ENCODE peak calls at places on chromosome 2, in nine cellular contexts. J is T-cell; I is NCI-H748 treated with DMSO at 0.1 percent for 48 hours; M is RWPE1; W is fibroblast of gingiva; V is HTR-8/SVneo; K is activated T-cell treated with anti-CD3 and anti-CD28 coated beads for 24 hours; G is astrocyte of the cerebellum; S is stimulated activated CD4-positive, alpha-beta T cell treated with anti-CD3 and anti-CD28 coated beads, Interleukin-12 subunit alpha, Interleukin-12 subunit beta, amount 100 ng/mL, for 4 hours. H is an unnamed sample.

GRCh38 chr2:74373189-74373588 is 6.9 kb downstream of the DCTN1 start:
- DNase-seq in I (no peak), J (no peak), S (no peak), G (no peak), V (no peak), K (no peak), M (no peak), W (peak), H (no peak)

GRCh38 chr2:128768066-128768465 is 449.4 kb upstream of the HS6ST1 start:
- DNase-seq in G (no peak), W (no peak), I (no peak), K (no peak), S (no peak), M (no peak), J (no peak), V (no peak), H (no peak)

GRCh38 chr2:216911886-216912285 is 52.0 kb upstream of the TNP1 start:
- DNase-seq in I (no peak), W (peak), J (no peak), M (no peak), S (no peak), G (no peak), V (no peak), K (no peak), H (no peak)

GRCh38 chr2:42812899-42813479 is 20.6 kb upstream of the HAAO start:
- DNase-seq in G (no peak), I (no peak), K (no peak), W (no peak), V (no peak), M (no peak), S (no peak), J (no peak), H (no peak)

GRCh38 chr2:160352492-160352891 is 141.1 kb downstream of the RBMS1 start:
- DNase-seq in I (no peak), V (no peak), S (no peak), J (no peak), K (no peak), W (no peak), M (peak), G (no peak), H (no peak)

GRCh38 chr2:129891341-129892320 is 87.8 kb upstream of the RAB6C start:
- DNase-seq in K (no peak), J (no peak), W (no peak), S (no peak), V (no peak), M (no peak), I (no peak), G (no peak), H (no peak)

GRCh38 chr2:205198130-205198505 is 484.2 kb upstream of the NRP2 start:
- DNase-seq in G (no peak), S (no peak), I (no peak), W (peak), K (no peak), J (no peak), M (no peak), V (no peak), H (no peak)

GRCh38 chr2:100246163-100247145 is 75.8 kb downstream of the LONRF2 start:
- DNase-seq in K (no peak), I (no peak), S (no peak), M (peak), W (no peak), V (peak), G (no peak), J (no peak), H (peak)

GRCh38 chr2:234493117-234493516 is 3.8 kb downstream of the ARL4C start:
- DNase-seq in V (no peak), J (no peak), M (no peak), S (no peak), W (no peak), G (no peak), K (no peak), I (no peak), H (no peak)

GRCh38 chr2:155830817-155831579 is 501.5 kb downstream of the NR4A2 start:
- DNase-seq in M (no peak), J (no peak), V (no peak), S (no peak), K (no peak), W (no peak), G (no peak), I (no peak), H (no peak)